ENCODE peak calls at places on chromosomes 12 and 14, in eight cellular contexts. One of them, this sample, is unnamed.

GRCh38 chr12:32264995-32265394 is 134.4 kb upstream of the FGD4 start:
- DNase-seq in left ventricle myocardium inferior: no peak
- DNase-seq in tibial nerve: peak
- DNase-seq in heart left ventricle: no peak
- DNase-seq in HCT116: no peak
- DNase-seq in A549: no peak
- DNase-seq in brain microvascular endothelial cell: no peak
- DNase-seq in upper lobe of left lung: no peak
- DNase-seq in this sample: no peak

GRCh38 chr12:119681139-119681538 is 13.2 kb downstream of the PRKAB1 start:
- DNase-seq in left ventricle myocardium inferior: no peak
- DNase-seq in HCT116: no peak
- DNase-seq in A549: no peak
- DNase-seq in tibial nerve: no peak
- DNase-seq in brain microvascular endothelial cell: no peak
- DNase-seq in heart left ventricle: no peak
- DNase-seq in upper lobe of left lung: no peak
- DNase-seq in this sample: no peak

GRCh38 chr12:42985506-42985905 is 396.0 kb upstream of the PRICKLE1 start:
- DNase-seq in left ventricle myocardium inferior: no peak
- DNase-seq in heart left ventricle: no peak
- DNase-seq in tibial nerve: no peak
- DNase-seq in A549: no peak
- DNase-seq in upper lobe of left lung: no peak
- DNase-seq in brain microvascular endothelial cell: peak
- DNase-seq in HCT116: no peak
- DNase-seq in this sample: no peak

GRCh38 chr14:49017451-49017850 is 568.7 kb downstream of the RPS29 start:
- DNase-seq in brain microvascular endothelial cell: no peak
- DNase-seq in A549: no peak
- DNase-seq in HCT116: no peak
- DNase-seq in tibial nerve: no peak
- DNase-seq in heart left ventricle: no peak
- DNase-seq in left ventricle myocardium inferior: no peak
- DNase-seq in upper lobe of left lung: no peak
- DNase-seq in this sample: no peak

GRCh38 chr12:131041968-131042847 is 88.5 kb downstream of the ADGRD1 start:
- DNase-seq in brain microvascular endothelial cell: no peak
- DNase-seq in heart left ventricle: no peak
- DNase-seq in tibial nerve: no peak
- DNase-seq in HCT116: no peak
- DNase-seq in A549: no peak
- DNase-seq in upper lobe of left lung: no peak
- DNase-seq in left ventricle myocardium inferior: no peak
- DNase-seq in this sample: no peak

GRCh38 chr14:63644741-63645140 is 3.1 kb upstream of the WDR89 start:
- DNase-seq in tibial nerve: no peak
- DNase-seq in HCT116: no peak
- DNase-seq in brain microvascular endothelial cell: no peak
- DNase-seq in heart left ventricle: no peak
- DNase-seq in left ventricle myocardium inferior: no peak
- DNase-seq in upper lobe of left lung: no peak
- DNase-seq in A549: no peak
- DNase-seq in this sample: no peak

GRCh38 chr12:111764120-111764821 is 2.5 kb upstream of the ALDH2 start:
- DNase-seq in brain microvascular endothelial cell: no peak
- DNase-seq in A549: no peak
- DNase-seq in heart left ventricle: no peak
- DNase-seq in upper lobe of left lung: no peak
- DNase-seq in HCT116: no peak
- DNase-seq in left ventricle myocardium inferior: no peak
- DNase-seq in tibial nerve: no peak
- DNase-seq in this sample: no peak

GRCh38 chr12:72679147-72679757 is 407.1 kb downstream of the TRHDE start:
- DNase-seq in heart left ventricle: no peak
- DNase-seq in upper lobe of left lung: no peak
- DNase-seq in A549: no peak
- DNase-seq in brain microvascular endothelial cell: no peak
- DNase-seq in tibial nerve: no peak
- DNase-seq in left ventricle myocardium inferior: no peak
- DNase-seq in HCT116: no peak
- DNase-seq in this sample: no peak

GRCh38 chr12:94262228-94263010 is 114.0 kb downstream of the PLXNC1 start:
- DNase-seq in heart left ventricle: peak
- DNase-seq in tibial nerve: peak
- DNase-seq in brain microvascular endothelial cell: peak
- DNase-seq in A549: peak
- DNase-seq in HCT116: peak
- DNase-seq in upper lobe of left lung: peak
- DNase-seq in left ventricle myocardium inferior: peak
- DNase-seq in this sample: peak

GRCh38 chr14:69708586-69709169 is 58.3 kb upstream of the SRSF5 start:
- DNase-seq in upper lobe of left lung: no peak
- DNase-seq in brain microvascular endothelial cell: no peak
- DNase-seq in A549: peak
- DNase-seq in left ventricle myocardium inferior: no peak
- DNase-seq in tibial nerve: no peak
- DNase-seq in heart left ventricle: no peak
- DNase-seq in HCT116: no peak
- DNase-seq in this sample: peak

GRCh38 chr12:105420659-105421240 is 90.3 kb downstream of the C12orf75 start:
- DNase-seq in upper lobe of left lung: no peak
- DNase-seq in A549: peak
- DNase-seq in tibial nerve: peak
- DNase-seq in brain microvascular endothelial cell: peak
- DNase-seq in left ventricle myocardium inferior: peak
- DNase-seq in heart left ventricle: peak
- DNase-seq in HCT116: peak
- DNase-seq in this sample: no peak

GRCh38 chr14:29536886-29537511 is 390.6 kb downstream of the PRKD1 start:
- DNase-seq in HCT116: no peak
- DNase-seq in tibial nerve: no peak
- DNase-seq in A549: peak
- DNase-seq in brain microvascular endothelial cell: peak
- DNase-seq in upper lobe of left lung: no peak
- DNase-seq in left ventricle myocardium inferior: no peak
- DNase-seq in heart left ventricle: no peak
- DNase-seq in this sample: no peak

GRCh38 chr14:78519863-78520262 is 349.7 kb downstream of the NRXN3 start:
- DNase-seq in tibial nerve: no peak
- DNase-seq in HCT116: no peak
- DNase-seq in left ventricle myocardium inferior: no peak
- DNase-seq in A549: no peak
- DNase-seq in brain microvascular endothelial cell: peak
- DNase-seq in heart left ventricle: no peak
- DNase-seq in upper lobe of left lung: no peak
- DNase-seq in this sample: no peak

GRCh38 chr14:34355584-34356266 is 106.3 kb downstream of the SPTSSA start:
- DNase-seq in tibial nerve: peak
- DNase-seq in heart left ventricle: peak
- DNase-seq in left ventricle myocardium inferior: no peak
- DNase-seq in HCT116: no peak
- DNase-seq in brain microvascular endothelial cell: peak
- DNase-seq in upper lobe of left lung: no peak
- DNase-seq in A549: no peak
- DNase-seq in this sample: no peak

GRCh38 chr12:21773263-21773741 is 1.2 kb downstream of the KCNJ8 start:
- DNase-seq in A549: peak
- DNase-seq in HCT116: peak
- DNase-seq in upper lobe of left lung: peak
- DNase-seq in brain microvascular endothelial cell: peak
- DNase-seq in heart left ventricle: peak
- DNase-seq in tibial nerve: peak
- DNase-seq in left ventricle myocardium inferior: peak
- DNase-seq in this sample: no peak

GRCh38 chr12:85280138-85280983 is at the start of gene ALX1:
- DNase-seq in left ventricle myocardium inferior: no peak
- DNase-seq in heart left ventricle: no peak
- DNase-seq in HCT116: no peak
- DNase-seq in brain microvascular endothelial cell: peak
- DNase-seq in A549: peak
- DNase-seq in tibial nerve: no peak
- DNase-seq in upper lobe of left lung: peak
- DNase-seq in this sample: no peak
- H3K27ac ChIP-seq in left ventricle myocardium inferior: no peak
- H3K27ac ChIP-seq in heart left ventricle: no peak
- H3K27ac ChIP-seq in HCT116: no peak
- H3K27ac ChIP-seq in brain microvascular endothelial cell: peak
- H3K27ac ChIP-seq in A549: peak
- H3K27ac ChIP-seq in tibial nerve: no peak
- H3K27ac ChIP-seq in upper lobe of left lung: no peak
- H3K27ac ChIP-seq in this sample: no peak

GRCh38 chr14:79638647-79639266 is 572.5 kb downstream of the DIO2 start:
- DNase-seq in upper lobe of left lung: no peak
- DNase-seq in HCT116: no peak
- DNase-seq in left ventricle myocardium inferior: no peak
- DNase-seq in heart left ventricle: no peak
- DNase-seq in brain microvascular endothelial cell: no peak
- DNase-seq in A549: no peak
- DNase-seq in tibial nerve: no peak
- DNase-seq in this sample: no peak
- H3K27ac ChIP-seq in upper lobe of left lung: no peak
- H3K27ac ChIP-seq in HCT116: no peak
- H3K27ac ChIP-seq in left ventricle myocardium inferior: no peak
- H3K27ac ChIP-seq in heart left ventricle: no peak
- H3K27ac ChIP-seq in brain microvascular endothelial cell: no peak
- H3K27ac ChIP-seq in A549: no peak
- H3K27ac ChIP-seq in tibial nerve: no peak
- H3K27ac ChIP-seq in this sample: no peak

GRCh38 chr12:9590441-9590840 is 17.3 kb downstream of the KLRB1 start:
- DNase-seq in heart left ventricle: no peak
- DNase-seq in tibial nerve: no peak
- DNase-seq in upper lobe of left lung: no peak
- DNase-seq in left ventricle myocardium inferior: no peak
- DNase-seq in HCT116: no peak
- DNase-seq in A549: no peak
- DNase-seq in brain microvascular endothelial cell: no peak
- DNase-seq in this sample: no peak
- H3K27ac ChIP-seq in heart left ventricle: no peak
- H3K27ac ChIP-seq in tibial nerve: no peak
- H3K27ac ChIP-seq in upper lobe of left lung: no peak
- H3K27ac ChIP-seq in left ventricle myocardium inferior: no peak
- H3K27ac ChIP-seq in HCT116: no peak
- H3K27ac ChIP-seq in A549: no peak
- H3K27ac ChIP-seq in brain microvascular endothelial cell: no peak
- H3K27ac ChIP-seq in this sample: no peak

GRCh38 chr12:1936406-1937320 is 18.2 kb upstream of the CACNA2D4 start:
- DNase-seq in upper lobe of left lung: peak
- DNase-seq in A549: peak
- DNase-seq in brain microvascular endothelial cell: peak
- DNase-seq in tibial nerve: no peak
- DNase-seq in heart left ventricle: peak
- DNase-seq in HCT116: no peak
- DNase-seq in left ventricle myocardium inferior: peak
- DNase-seq in this sample: peak

GRCh38 chr12:1939745-1940607 is 21.5 kb upstream of the CACNA2D4 start:
- DNase-seq in HCT116: peak
- DNase-seq in A549: peak
- DNase-seq in heart left ventricle: peak
- DNase-seq in tibial nerve: peak
- DNase-seq in upper lobe of left lung: peak
- DNase-seq in brain microvascular endothelial cell: peak
- DNase-seq in left ventricle myocardium inferior: peak
- DNase-seq in this sample: peak

GRCh38 chr12:1935700-1936378 is 17.4 kb upstream of the CACNA2D4 start:
- DNase-seq in left ventricle myocardium inferior: no peak
- DNase-seq in brain microvascular endothelial cell: no peak
- DNase-seq in HCT116: no peak
- DNase-seq in heart left ventricle: peak
- DNase-seq in upper lobe of left lung: no peak
- DNase-seq in tibial nerve: no peak
- DNase-seq in A549: no peak
- DNase-seq in this sample: peak

GRCh38 chr12:1937481-1938224 is 19.2 kb upstream of the CACNA2D4 start:
- DNase-seq in heart left ventricle: no peak
- DNase-seq in upper lobe of left lung: no peak
- DNase-seq in left ventricle myocardium inferior: no peak
- DNase-seq in HCT116: no peak
- DNase-seq in brain microvascular endothelial cell: no peak
- DNase-seq in tibial nerve: no peak
- DNase-seq in A549: no peak
- DNase-seq in this sample: no peak

GRCh38 chr12:1939316-1939715 is 20.9 kb upstream of the CACNA2D4 start:
- DNase-seq in brain microvascular endothelial cell: no peak
- DNase-seq in heart left ventricle: no peak
- DNase-seq in tibial nerve: no peak
- DNase-seq in A549: no peak
- DNase-seq in upper lobe of left lung: no peak
- DNase-seq in left ventricle myocardium inferior: no peak
- DNase-seq in HCT116: no peak
- DNase-seq in this sample: no peak
- H3K27ac ChIP-seq in brain microvascular endothelial cell: no peak
- H3K27ac ChIP-seq in heart left ventricle: no peak
- H3K27ac ChIP-seq in tibial nerve: peak
- H3K27ac ChIP-seq in A549: no peak
- H3K27ac ChIP-seq in upper lobe of left lung: no peak
- H3K27ac ChIP-seq in left ventricle myocardium inferior: no peak
- H3K27ac ChIP-seq in HCT116: no peak
- H3K27ac ChIP-seq in this sample: peak

GRCh38 chr12:12715128-12715458 is 2.1 kb upstream of the CDKN1B start:
- DNase-seq in A549: no peak
- DNase-seq in brain microvascular endothelial cell: no peak
- DNase-seq in upper lobe of left lung: no peak
- DNase-seq in HCT116: no peak
- DNase-seq in heart left ventricle: no peak
- DNase-seq in left ventricle myocardium inferior: no peak
- DNase-seq in tibial nerve: no peak
- DNase-seq in this sample: no peak

GRCh38 chr12:12716151-12716844 is 870 bp upstream of the CDKN1B start:
- DNase-seq in A549: peak
- DNase-seq in left ventricle myocardium inferior: no peak
- DNase-seq in upper lobe of left lung: no peak
- DNase-seq in heart left ventricle: no peak
- DNase-seq in tibial nerve: peak
- DNase-seq in brain microvascular endothelial cell: no peak
- DNase-seq in HCT116: no peak
- DNase-seq in this sample: no peak

GRCh38 chr12:12715459-12716150 is 1.6 kb upstream of the CDKN1B start:
- DNase-seq in HCT116: no peak
- DNase-seq in upper lobe of left lung: no peak
- DNase-seq in left ventricle myocardium inferior: no peak
- DNase-seq in brain microvascular endothelial cell: no peak
- DNase-seq in tibial nerve: peak
- DNase-seq in heart left ventricle: no peak
- DNase-seq in A549: peak
- DNase-seq in this sample: no peak

GRCh38 chr12:12713932-12714275 is 3.3 kb upstream of the CDKN1B start:
- DNase-seq in brain microvascular endothelial cell: no peak
- DNase-seq in tibial nerve: no peak
- DNase-seq in HCT116: no peak
- DNase-seq in left ventricle myocardium inferior: no peak
- DNase-seq in upper lobe of left lung: no peak
- DNase-seq in heart left ventricle: no peak
- DNase-seq in A549: no peak
- DNase-seq in this sample: no peak

GRCh38 chr12:12714276-12715001 is 2.7 kb upstream of the CDKN1B start:
- DNase-seq in HCT116: no peak
- DNase-seq in brain microvascular endothelial cell: no peak
- DNase-seq in tibial nerve: no peak
- DNase-seq in left ventricle myocardium inferior: no peak
- DNase-seq in heart left ventricle: peak
- DNase-seq in upper lobe of left lung: peak
- DNase-seq in A549: peak
- DNase-seq in this sample: peak
- H3K27ac ChIP-seq in HCT116: no peak
- H3K27ac ChIP-seq in brain microvascular endothelial cell: no peak
- H3K27ac ChIP-seq in tibial nerve: peak
- H3K27ac ChIP-seq in left ventricle myocardium inferior: peak
- H3K27ac ChIP-seq in heart left ventricle: peak
- H3K27ac ChIP-seq in upper lobe of left lung: peak
- H3K27ac ChIP-seq in A549: peak
- H3K27ac ChIP-seq in this sample: peak